ENCODE peak calls at places on chromosomes 1 and 21, in four cellular contexts. T is Peyer's patch, F is right lobe of liver, P is heart left ventricle. A is an unnamed sample.

GRCh38 chr1:21325231-21325718 is 35.0 kb upstream of the ECE1 start:
- DNase-seq in T (peak; percentile 68), F (no peak), P (no peak), A (no peak)

GRCh38 chr1:80441664-80442063 is 1359.1 kb upstream of the ADGRL2 start:
- DNase-seq in T (no peak), F (no peak), P (no peak), A (no peak)

GRCh38 chr1:15386128-15386824 is 23.4 kb upstream of the EFHD2 start:
- DNase-seq in T (no peak), F (no peak), P (no peak), A (no peak)

GRCh38 chr1:116881879-116882520 is 27.7 kb upstream of the PTGFRN start:
- DNase-seq in T (no peak), F (no peak), P (no peak), A (no peak)

GRCh38 chr1:167905182-167905581 is 8.8 kb downstream of the ADCY10 start:
- DNase-seq in T (no peak), F (no peak), P (no peak), A (no peak)

GRCh38 chr1:226429051-226429461 is 21.2 kb upstream of the PARP1 start:
- DNase-seq in T (no peak), F (no peak), P (no peak), A (no peak)

GRCh38 chr1:25529518-25530347 is 13.7 kb upstream of the LDLRAP1 start:
- DNase-seq in T (no peak), F (no peak), P (no peak), A (no peak)

GRCh38 chr1:93579891-93580290 is 101.7 kb downstream of the BCAR3 start:
- DNase-seq in T (no peak), F (no peak), P (no peak), A (no peak)

GRCh38 chr1:219120625-219121544 is 52.8 kb upstream of the LYPLAL1 start:
- DNase-seq in T (no peak), F (no peak), P (no peak), A (peak; percentile 27)

GRCh38 chr1:70486676-70487470 is 75.8 kb downstream of the CTH start:
- DNase-seq in T (no peak), F (no peak), P (no peak), A (no peak)

GRCh38 chr1:158146739-158147138 is 34.0 kb upstream of the CD1D start:
- DNase-seq in T (no peak), F (no peak), P (no peak), A (no peak)

GRCh38 chr1:6969106-6969505 is 183.9 kb downstream of the CAMTA1 start:
- DNase-seq in T (no peak), F (no peak), P (no peak), A (no peak)

GRCh38 chr1:47906466-47907191 is 90.6 kb downstream of the TRABD2B start:
- DNase-seq in T (no peak), F (no peak), P (no peak), A (no peak)

GRCh38 chr1:203320546-203321272 is 15.4 kb downstream of the BTG2 start:
- DNase-seq in T (peak; percentile 95), F (peak; percentile 58), P (peak; percentile 66), A (no peak)

GRCh38 chr1:74474585-74474984 is 37.8 kb downstream of the LRRC53 start:
- DNase-seq in T (no peak), F (no peak), P (no peak), A (no peak)

GRCh38 chr1:248849637-248850036 is 9.2 kb downstream of the ZNF692 start:
- DNase-seq in T (no peak), F (no peak), P (no peak), A (no peak)

GRCh38 chr1:236808005-236808404 is 12.9 kb downstream of the MTR start:
- DNase-seq in T (no peak), F (no peak), P (no peak), A (no peak)

GRCh38 chr1:107964397-107965111 is 426 bp downstream of the VAV3 start:
- DNase-seq in T (peak; percentile 58), F (peak; percentile 61), P (peak; percentile 54), A (no peak)

GRCh38 chr1:33501774-33502173 is 29.3 kb downstream of the ZSCAN20 start:
- DNase-seq in T (no peak), F (no peak), P (no peak), A (no peak)

GRCh38 chr1:119373465-119373864 is 4.9 kb downstream of the HAO2 start:
- DNase-seq in T (no peak), F (no peak), P (no peak), A (no peak)

GRCh38 chr1:119374208-119374877 is 5.8 kb downstream of the HAO2 start:
- DNase-seq in T (no peak), F (no peak), P (no peak), A (no peak)

GRCh38 chr1:119371800-119372199 is 3.2 kb downstream of the HAO2 start:
- DNase-seq in T (no peak), F (no peak), P (no peak), A (no peak)

GRCh38 chr1:119370748-119371147 is 2.2 kb downstream of the HAO2 start:
- DNase-seq in T (no peak), F (no peak), P (no peak), A (no peak)

GRCh38 chr1:119372493-119373086 is 4.0 kb downstream of the HAO2 start:
- DNase-seq in T (no peak), F (no peak), P (no peak), A (no peak)
- TF ChIP-seq CTCF in T (peak; percentile 65), F (peak; percentile 43), P (no peak), A (no peak)

GRCh38 chr1:205600085-205600484 is 31.7 kb downstream of the ELK4 start:
- DNase-seq in T (no peak), F (no peak), P (no peak), A (no peak)
- TF ChIP-seq POLR2A in T (no peak), F (no peak), P (no peak), A (no peak)

GRCh38 chr1:86523670-86524354 is 23.1 kb upstream of the CLCA4 start:
- DNase-seq in T (no peak), F (no peak), P (peak; percentile 44), A (no peak)
- TF ChIP-seq CTCF in T (no peak), F (no peak), P (no peak), A (no peak)

GRCh38 chr1:52055066-52055853 is at the start of gene TXNDC12:
- DNase-seq in T (peak; percentile 85), F (peak; percentile 91), P (peak; percentile 86), A (peak; percentile 52)
- TF ChIP-seq POLR2A in T (peak; percentile 44), F (peak; percentile 90), P (peak; percentile 79), A (peak; percentile 73)

GRCh38 chr1:41838266-41838665 is 80.5 kb downstream of the HIVEP3 start:
- DNase-seq in T (no peak), F (no peak), P (no peak), A (no peak)
- TF ChIP-seq CTCF in T (no peak), F (no peak), P (no peak), A (no peak)

DNA sequence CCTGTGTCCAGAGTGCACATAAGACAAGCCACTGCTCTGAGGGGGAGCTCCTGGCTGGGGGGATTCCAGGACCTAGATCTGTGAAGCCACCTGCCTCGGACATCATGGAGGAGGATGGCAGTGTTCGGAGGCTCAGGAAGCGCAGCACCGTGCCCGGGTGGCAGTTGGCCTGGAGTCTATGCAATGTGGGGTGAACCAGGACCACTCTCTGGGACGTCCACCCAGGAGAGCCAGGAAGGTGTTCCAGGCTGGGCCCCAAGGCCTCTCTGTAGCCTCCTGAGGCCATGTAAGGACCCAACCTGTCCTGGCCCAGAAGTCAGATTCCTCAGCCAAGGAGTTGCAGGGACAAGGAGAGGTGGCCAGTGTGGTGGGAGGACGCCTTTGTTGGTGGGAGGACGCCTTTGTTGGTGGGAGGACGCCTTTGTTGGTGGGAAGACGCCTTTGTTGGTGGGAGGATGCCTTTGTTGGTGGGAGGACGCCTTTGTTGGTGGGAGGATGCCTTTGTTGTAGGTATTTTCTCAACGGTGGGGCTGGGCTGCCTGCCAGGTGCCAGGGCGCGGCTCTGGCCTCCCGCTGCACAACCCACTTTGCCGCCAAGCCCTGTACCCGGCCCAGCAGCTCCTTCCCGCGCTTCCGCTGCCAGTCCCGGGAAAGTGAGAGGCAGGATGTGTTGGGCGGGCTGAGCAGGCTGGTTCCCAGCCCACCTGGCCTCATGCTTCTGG is 30.6 kb upstream of the BMP8B start:
- DNase-seq in T (no peak), F (no peak), P (peak; percentile 62), A (no peak)
- TF ChIP-seq POLR2A in T (no peak), F (no peak), P (no peak), A (no peak)

GRCh38 chr1:229971141-229971540 is 95.9 kb upstream of the GALNT2 start:
- DNase-seq in T (no peak), F (no peak), P (no peak), A (no peak)

GRCh38 chr1:229975047-229975446 is 92.0 kb upstream of the GALNT2 start:
- DNase-seq in T (no peak), F (no peak), P (no peak), A (no peak)

GRCh38 chr1:229970714-229971113 is 96.3 kb upstream of the GALNT2 start:
- DNase-seq in T (no peak), F (no peak), P (no peak), A (no peak)

GRCh38 chr1:229973297-229973612 is 93.8 kb upstream of the GALNT2 start:
- DNase-seq in T (no peak), F (no peak), P (no peak), A (no peak)

GRCh38 chr1:229972600-229973296 is 94.3 kb upstream of the GALNT2 start:
- DNase-seq in T (no peak), F (no peak), P (no peak), A (no peak)
- TF ChIP-seq CTCF in T (peak; percentile 26), F (peak; percentile 31), P (no peak), A (no peak)

DNA sequence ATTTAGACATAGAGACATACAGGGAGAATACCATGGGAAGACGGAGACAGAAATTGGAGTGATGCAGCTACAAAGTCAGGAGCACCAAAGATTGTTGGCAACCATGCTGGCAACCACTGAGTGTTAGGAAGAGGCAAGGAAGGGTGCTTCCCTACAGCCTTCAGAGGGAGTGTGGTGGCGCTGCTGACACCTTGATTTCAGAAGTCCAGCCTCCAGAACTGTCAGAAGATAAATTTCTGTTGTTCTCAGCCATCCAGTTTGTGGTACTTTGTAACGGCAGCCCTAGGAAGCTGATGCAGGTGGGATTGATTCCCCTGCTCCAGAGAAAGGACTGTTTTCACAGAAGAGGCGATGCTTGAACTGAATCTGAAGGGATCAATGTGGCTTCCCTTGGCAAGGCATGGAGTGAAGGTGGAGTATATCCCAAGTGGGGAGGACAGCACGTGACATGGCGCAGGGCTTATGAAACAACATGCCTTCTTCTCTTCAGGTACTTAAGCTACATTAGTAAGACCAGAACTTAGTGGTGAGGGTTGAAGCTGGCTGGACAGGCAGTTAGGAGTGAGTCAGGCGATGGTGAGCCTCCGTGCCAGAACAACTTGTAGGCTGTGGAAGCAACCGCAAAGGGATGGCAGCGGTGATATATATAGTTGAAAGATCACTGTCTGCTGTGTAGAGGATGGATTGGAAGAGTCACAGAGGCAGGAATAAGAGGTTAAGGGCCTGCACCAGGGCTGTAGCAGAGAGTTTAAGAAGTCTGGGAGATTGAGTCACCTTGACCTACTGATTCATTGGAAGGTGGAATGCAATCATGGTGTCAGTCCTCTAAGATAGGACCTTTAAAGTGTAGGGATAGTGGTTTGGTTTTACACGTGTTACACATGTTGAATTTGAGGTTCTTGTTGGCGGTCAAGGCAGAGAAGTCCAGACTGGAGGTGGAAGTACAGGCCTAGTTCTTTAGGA is 2.1 kb downstream of the LEPR start:
- DNase-seq in T (no peak), F (no peak), P (no peak), A (no peak)
- TF ChIP-seq POLR2A in T (no peak), F (no peak), P (no peak), A (no peak)

GRCh38 chr21:42496120-42496838 is at the start of gene RSPH1:
- DNase-seq in T (peak; percentile 100), F (peak; percentile 100), P (peak; percentile 100), A (peak; percentile 99)
- TF ChIP-seq CTCF in T (no peak), F (no peak), P (no peak), A (no peak)